ENCODE peak calls at places on chromosome 9, in seven cellular contexts. W is neural crest cell, V is NAMALWA, Y is lower lobe of right lung, X is left lobe of liver, G is NCI-H748 treated with DMSO at 0.1 percent for 48 hours, D is DND-41. M is an unnamed sample.

GRCh38 chr9:111992523-111992922 is 95.9 kb downstream of the UGCG start:
- DNase-seq in W (no peak), V (no peak), Y (no peak), X (no peak), G (no peak), D (no peak), M (no peak)

GRCh38 chr9:130453487-130453886 is 8.7 kb downstream of the ASS1 start:
- DNase-seq in W (no peak), V (no peak), Y (no peak), X (peak; percentile 77), G (peak; percentile 48), D (no peak), M (no peak)

GRCh38 chr9:101629624-101630023 is 34.9 kb upstream of the PPP3R2 start:
- DNase-seq in W (no peak), V (no peak), Y (no peak), X (no peak), G (no peak), D (no peak), M (no peak)

GRCh38 chr9:33125441-33125840 is 41.7 kb downstream of the B4GALT1 start:
- DNase-seq in W (no peak), V (no peak), Y (no peak), X (no peak), G (no peak), D (no peak), M (no peak)

GRCh38 chr9:113477058-113477457 is 13.5 kb downstream of the RGS3 start:
- DNase-seq in W (no peak), V (no peak), Y (no peak), X (no peak), G (no peak), D (no peak), M (no peak)

GRCh38 chr9:97412628-97413382 is 909 bp downstream of the TDRD7 start:
- DNase-seq in W (no peak), V (peak; percentile 33), Y (no peak), X (no peak), G (peak; percentile 16), D (peak; percentile 31), M (peak; percentile 15)

GRCh38 chr9:16521868-16522381 is 348.5 kb downstream of the BNC2 start:
- DNase-seq in W (no peak), V (no peak), Y (peak; percentile 46), X (no peak), G (no peak), D (no peak), M (no peak)

GRCh38 chr9:78866228-78867132 is 569.6 kb downstream of the PSAT1 start:
- DNase-seq in W (no peak), V (no peak), Y (no peak), X (no peak), G (no peak), D (no peak), M (no peak)

GRCh38 chr9:86069206-86069869 is 30.0 kb downstream of the GOLM1 start:
- DNase-seq in W (no peak), V (no peak), Y (no peak), X (no peak), G (no peak), D (no peak), M (no peak)

GRCh38 chr9:98807070-98807810 is at the start of gene GALNT12:
- DNase-seq in W (no peak), V (peak; percentile 71), Y (no peak), X (no peak), G (peak; percentile 16), D (no peak), M (no peak)

GRCh38 chr9:135281151-135281550 is 193.7 kb downstream of the OLFM1 start:
- DNase-seq in W (no peak), V (no peak), Y (no peak), X (no peak), G (no peak), D (no peak), M (no peak)

GRCh38 chr9:134403682-134404301 is 77.5 kb downstream of the RXRA start:
- DNase-seq in W (no peak), V (no peak), Y (peak; percentile 86), X (peak; percentile 71), G (no peak), D (peak; percentile 86), M (no peak)

GRCh38 chr9:93072383-93072795 is 13.9 kb downstream of the SUSD3 start:
- DNase-seq in W (no peak), V (peak; percentile 82), Y (no peak), X (peak; percentile 82), G (no peak), D (peak; percentile 52), M (no peak)

GRCh38 chr9:36929350-36929675 is 104.8 kb downstream of the PAX5 start:
- DNase-seq in W (no peak), V (no peak), Y (no peak), X (peak; percentile 16), G (no peak), D (no peak), M (no peak)

GRCh38 chr9:93456504-93456903 is 3.1 kb upstream of the FAM120AOS start:
- DNase-seq in W (no peak), V (no peak), Y (no peak), X (no peak), G (no peak), D (no peak), M (no peak)

GRCh38 chr9:98356953-98357352 is 101.5 kb upstream of the TBC1D2 start:
- DNase-seq in W (no peak), V (no peak), Y (no peak), X (no peak), G (no peak), D (no peak), M (no peak)

GRCh38 chr9:73219985-73220626 is 68.4 kb downstream of the ANXA1 start:
- DNase-seq in W (no peak), V (no peak), Y (no peak), X (no peak), G (no peak), D (no peak), M (no peak)

GRCh38 chr9:108416321-108416720 is 439.5 kb downstream of the ACTL7B start:
- DNase-seq in W (no peak), V (no peak), Y (no peak), X (no peak), G (no peak), D (no peak), M (no peak)

GRCh38 chr9:127966416-127967150 is 14.2 kb downstream of the EEIG1 start:
- DNase-seq in W (no peak), V (no peak), Y (no peak), X (no peak), G (no peak), D (no peak), M (no peak)

GRCh38 chr9:20804476-20805253 is 120.6 kb downstream of the FOCAD start:
- DNase-seq in W (no peak), V (no peak), Y (no peak), X (no peak), G (no peak), D (no peak), M (no peak)

GRCh38 chr9:132973166-132973565 is 5.3 kb upstream of the GFI1B start:
- DNase-seq in W (no peak), V (no peak), Y (no peak), X (no peak), G (no peak), D (no peak), M (no peak)

GRCh38 chr9:14320272-14321245 is 6.6 kb upstream of the NFIB start:
- DNase-seq in W (no peak), V (peak; percentile 21), Y (no peak), X (no peak), G (peak; percentile 46), D (no peak), M (no peak)

GRCh38 chr9:89351584-89351983 is 33.3 kb downstream of the SECISBP2 start:
- DNase-seq in W (no peak), V (no peak), Y (no peak), X (peak; percentile 72), G (no peak), D (no peak), M (no peak)

GRCh38 chr9:97735070-97735600 is 38.0 kb upstream of the XPA start:
- DNase-seq in W (no peak), V (no peak), Y (no peak), X (no peak), G (no peak), D (no peak), M (no peak)

GRCh38 chr9:18495065-18495464 is 21.1 kb downstream of the ADAMTSL1 start:
- DNase-seq in W (no peak), V (no peak), Y (no peak), X (no peak), G (no peak), D (no peak), M (no peak)

GRCh38 chr9:6328103-6328502 is at the start of gene TPD52L3:
- DNase-seq in W (no peak), V (no peak), Y (no peak), X (no peak), G (no peak), D (no peak), M (no peak)

GRCh38 chr9:123238364-123238763 is 30.0 kb downstream of the STRBP start:
- DNase-seq in W (no peak), V (peak; percentile 52), Y (no peak), X (no peak), G (no peak), D (no peak), M (no peak)